ENCODE peak calls at places on chromosomes 1 and 21, in eight cellular contexts. G is nephron progenitor cell; U is Panc1; F is HTR-8/SVneo; H is ovary; Y is activated CD8-positive, alpha-beta memory T cell treated with anti-CD3 and anti-CD28 coated beads, Interleukin-2, amount 10 ng/mL, durations not matched to agents 7 days and 5 days; B is left ventricle myocardium inferior; W is CD8-positive, alpha-beta T cell. D is an unnamed sample.

GRCh38 chr1:109617291-109617801 is 2.1 kb downstream of the GNAT2 start:
- DNase-seq in W (no peak), G (no peak), B (no peak), U (no peak), H (no peak), Y (peak), F (no peak), D (peak)

GRCh38 chr1:159054427-159054826 is 22.1 kb downstream of the AIM2 start:
- DNase-seq in Y (no peak), W (no peak), H (no peak), F (no peak), G (no peak), B (no peak), U (no peak), D (no peak)

GRCh38 chr1:156794506-156795373 is 21.9 kb downstream of the SH2D2A start:
- DNase-seq in Y (no peak), F (no peak), B (no peak), W (no peak), U (no peak), G (no peak), H (no peak), D (no peak)

GRCh38 chr1:234258071-234258470 is 115.2 kb upstream of the COA6 start:
- DNase-seq in W (no peak), F (no peak), G (no peak), B (no peak), H (no peak), Y (no peak), U (no peak), D (no peak)

GRCh38 chr1:156492591-156493080 is 7.9 kb downstream of the MEF2D start:
- DNase-seq in G (no peak), W (no peak), H (no peak), B (peak), U (no peak), Y (no peak), F (no peak), D (no peak)

GRCh38 chr1:37602750-37603694 is 7.3 kb upstream of the GNL2 start:
- DNase-seq in F (peak), B (no peak), Y (peak), U (peak), H (no peak), G (peak), W (peak), D (no peak)

GRCh38 chr1:47209725-47210330 is 20.0 kb upstream of the PDZK1IP1 start:
- DNase-seq in U (no peak), B (no peak), G (no peak), W (no peak), H (no peak), Y (no peak), F (no peak), D (no peak)

GRCh38 chr1:30600706-30601105 is 122.7 kb downstream of the MATN1 start:
- DNase-seq in U (no peak), B (no peak), G (no peak), Y (no peak), F (no peak), W (no peak), H (no peak), D (no peak)

GRCh38 chr1:46174448-46175231 is at the start of gene TSPAN1:
- DNase-seq in W (no peak), H (no peak), G (no peak), Y (no peak), U (no peak), B (no peak), F (no peak), D (no peak)

GRCh38 chr1:205570173-205570501 is 61.7 kb downstream of the ELK4 start:
- DNase-seq in H (no peak), F (no peak), Y (peak), W (no peak), U (no peak), B (no peak), G (no peak), D (no peak)

GRCh38 chr1:12166834-12167492 is at the start of gene TNFRSF1B:
- DNase-seq in H (peak), B (peak), U (no peak), W (peak), Y (peak), F (no peak), G (peak), D (no peak)

GRCh38 chr1:246724725-246725095 is 501 bp downstream of the SCCPDH start:
- DNase-seq in F (peak), U (no peak), Y (peak), H (no peak), W (no peak), G (peak), B (no peak), D (no peak)

GRCh38 chr1:244964112-244964971 is 100.0 kb upstream of the HNRNPU start:
- DNase-seq in U (no peak), H (no peak), Y (no peak), G (no peak), W (no peak), F (peak), B (no peak), D (peak)

GRCh38 chr1:69898403-69898947 is 306.9 kb downstream of the LRRC40 start:
- DNase-seq in Y (no peak), W (no peak), F (no peak), G (no peak), U (no peak), H (no peak), B (no peak), D (no peak)

GRCh38 chr21:46455575-46456385 is 2.9 kb upstream of the DIP2A start:
- DNase-seq in F (no peak), G (no peak), B (no peak), Y (no peak), U (no peak), W (no peak), H (no peak), D (peak)

GRCh38 chr1:33181038-33181861 is 593 bp downstream of the TRIM62 start:
- DNase-seq in G (peak), Y (peak), W (peak), H (peak), B (peak), F (peak), U (no peak), D (no peak)

GRCh38 chr1:217311766-217312165 is 319.1 kb downstream of the GPATCH2 start:
- DNase-seq in G (no peak), U (no peak), F (no peak), W (no peak), H (no peak), Y (no peak), B (no peak), D (no peak)

GRCh38 chr1:110067429-110067956 is 3.0 kb downstream of the ALX3 start:
- DNase-seq in F (no peak), H (no peak), B (no peak), U (no peak), Y (no peak), G (peak), W (no peak), D (no peak)

GRCh38 chr1:234922987-234923386 is 205.7 kb downstream of the TOMM20 start:
- DNase-seq in F (no peak), W (no peak), G (no peak), B (no peak), Y (no peak), H (no peak), U (no peak), D (no peak)

GRCh38 chr1:203557390-203557789 is 63.4 kb downstream of the OPTC start:
- DNase-seq in W (no peak), G (no peak), B (peak), U (no peak), F (no peak), H (peak), Y (no peak), D (no peak)

GRCh38 chr1:214264196-214264595 is 16.8 kb upstream of the SMYD2 start:
- DNase-seq in F (no peak), G (no peak), Y (no peak), U (no peak), W (no peak), H (no peak), B (no peak), D (no peak)

GRCh38 chr1:34176830-34177613 is at the start of gene C1orf94:
- DNase-seq in F (no peak), Y (no peak), G (peak), B (no peak), U (no peak), H (no peak), W (no peak), D (no peak)

GRCh38 chr21:34129039-34129891 is 55.9 kb downstream of the MRPS6 start:
- DNase-seq in W (peak), U (no peak), G (peak), Y (peak), H (peak), F (peak), B (peak), D (peak)

GRCh38 chr21:28228624-28228995 is 764.1 kb downstream of the LTN1 start:
- DNase-seq in Y (no peak), W (no peak), F (no peak), U (no peak), H (no peak), B (no peak), G (no peak), D (no peak)

GRCh38 chr1:27598902-27599528 is 4.9 kb downstream of the AHDC1 start:
- DNase-seq in W (peak), U (no peak), B (no peak), H (peak), F (no peak), G (peak), Y (no peak), D (peak)

GRCh38 chr1:185393205-185393604 is 76.2 kb upstream of the IVNS1ABP start:
- DNase-seq in Y (no peak), G (no peak), B (no peak), F (no peak), W (no peak), U (no peak), H (no peak), D (no peak)

GRCh38 chr1:89945852-89946476 is 48.9 kb upstream of the ZNF326 start:
- DNase-seq in G (no peak), F (no peak), U (no peak), Y (no peak), B (no peak), W (no peak), H (no peak), D (no peak)

D was measured in pulmonary artery endothelial cell.